ENCODE peak calls at places on chromosomes 1 and 21, in eight cellular contexts. W, U, K, S, C, I, P and H are unnamed samples.

GRCh38 chr1:241715956-241716355 is 63.9 kb downstream of the WDR64 start:
- DNase-seq in S (no peak), C (no peak), K (no peak), I (peak), U (no peak), P (peak), W (no peak), H (no peak)

GRCh38 chr1:163084330-163084729 is 15.2 kb downstream of the RGS4 start:
- DNase-seq in K (no peak), P (peak), U (no peak), W (no peak), C (no peak), I (peak), S (no peak), H (no peak)

GRCh38 chr1:14513084-14513483 is 85.4 kb upstream of the KAZN start:
- DNase-seq in P (no peak), C (no peak), K (no peak), W (no peak), U (no peak), S (no peak), I (no peak), H (no peak)

GRCh38 chr1:161069201-161069685 is 448 bp downstream of the ARHGAP30 start:
- DNase-seq in K (no peak), U (no peak), W (no peak), C (no peak), S (no peak), I (no peak), P (no peak), H (no peak)

GRCh38 chr1:65001238-65001792 is 35.0 kb upstream of the JAK1 start:
- DNase-seq in W (peak), C (no peak), S (peak), P (peak), K (peak), I (peak), U (peak), H (no peak)

GRCh38 chr1:235938714-235939487 is 72.2 kb upstream of the LYST start:
- DNase-seq in P (no peak), S (no peak), C (no peak), W (no peak), I (no peak), U (no peak), K (no peak), H (no peak)

GRCh38 chr1:231421616-231421970 is 494 bp downstream of the EGLN1 start:
- DNase-seq in P (no peak), S (peak), U (peak), I (peak), K (peak), W (peak), C (no peak), H (no peak)

GRCh38 chr21:43925096-43925481 is 60.1 kb downstream of the AGPAT3 start:
- DNase-seq in U (no peak), P (no peak), K (no peak), I (no peak), W (no peak), C (no peak), S (peak), H (no peak)

GRCh38 chr1:32100359-32100758 is 7.5 kb upstream of the KPNA6 start:
- DNase-seq in W (no peak), S (peak), U (peak), C (no peak), I (no peak), K (no peak), P (peak), H (no peak)

GRCh38 chr1:23263380-23263887 is 46.1 kb upstream of the HTR1D start:
- DNase-seq in U (no peak), P (no peak), W (no peak), K (no peak), S (no peak), C (no peak), I (no peak), H (no peak)
- H3K4me3 ChIP-seq in U (no peak), P (no peak), W (no peak), K (no peak), S (no peak), C (no peak), I (no peak), H (no peak)

DNA sequence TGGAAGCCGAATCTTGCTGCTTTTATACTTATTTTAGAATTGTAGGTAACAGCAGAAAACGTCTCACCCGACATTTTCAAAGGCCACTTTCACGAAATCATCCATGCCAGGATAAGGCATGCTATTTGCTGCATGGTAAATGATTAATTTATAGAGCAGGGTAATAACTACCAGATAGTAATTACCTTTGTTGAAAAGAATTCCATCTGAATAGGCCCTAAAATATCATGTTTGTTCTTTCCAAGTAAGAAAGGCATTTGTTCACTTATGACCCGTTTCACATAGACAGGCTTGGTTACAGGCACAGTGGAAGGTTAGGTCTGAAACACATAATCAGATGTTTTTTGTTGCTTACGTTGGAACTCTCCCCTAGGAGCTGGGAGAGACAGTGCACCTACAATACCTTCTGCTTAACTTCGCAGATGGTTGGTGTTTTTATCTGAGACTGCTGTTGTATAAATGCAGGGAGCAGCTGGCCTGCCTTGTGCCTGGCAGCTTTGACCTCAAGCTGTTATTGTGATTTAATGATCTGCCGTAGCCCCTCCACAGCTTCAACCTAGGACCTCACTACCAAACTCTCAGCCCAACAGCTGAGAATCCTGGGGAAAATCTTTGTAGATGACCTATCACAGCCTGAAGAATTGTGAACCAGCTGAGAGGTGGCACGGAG is 1.6 kb downstream of the SLC44A3 start:
- DNase-seq in I (no peak), W (no peak), S (no peak), K (no peak), U (no peak), C (no peak), P (no peak), H (no peak)
- H3K4me3 ChIP-seq in I (no peak), W (no peak), S (no peak), K (no peak), U (no peak), C (no peak), P (no peak), H (no peak)

GRCh38 chr1:103274886-103275285 is 166.6 kb upstream of the COL11A1 start:
- DNase-seq in W (no peak), S (no peak), U (peak), P (no peak), I (peak), C (no peak), K (no peak), H (no peak)

GRCh38 chr1:103273106-103273505 is 164.8 kb upstream of the COL11A1 start:
- DNase-seq in P (no peak), W (no peak), U (no peak), C (no peak), S (no peak), I (no peak), K (no peak), H (no peak)

DNA sequence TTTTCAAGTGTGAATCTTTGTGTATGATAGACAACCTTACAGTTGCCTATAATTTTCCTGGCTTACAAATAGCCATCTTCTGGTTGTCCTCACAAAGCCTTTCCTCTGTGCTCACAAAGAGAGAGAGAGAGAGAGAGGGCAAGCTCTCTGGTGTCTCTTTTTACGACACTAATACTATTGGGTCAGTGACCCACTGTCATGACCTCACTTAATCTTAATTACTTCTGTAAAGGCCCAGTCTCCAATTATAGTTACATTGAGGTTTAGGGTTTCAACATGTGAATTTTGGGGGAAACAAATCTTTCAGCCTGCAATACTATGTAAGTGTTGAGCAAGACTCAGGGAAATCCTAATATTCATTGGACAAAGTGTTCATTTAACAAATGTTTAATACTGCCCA is 167.4 kb upstream of the COL11A1 start:
- DNase-seq in P (peak), I (peak), S (no peak), W (no peak), C (no peak), K (no peak), U (no peak), H (no peak)
- H3K4me3 ChIP-seq in P (no peak), I (no peak), S (no peak), W (no peak), C (no peak), K (no peak), U (no peak), H (no peak)

DNA sequence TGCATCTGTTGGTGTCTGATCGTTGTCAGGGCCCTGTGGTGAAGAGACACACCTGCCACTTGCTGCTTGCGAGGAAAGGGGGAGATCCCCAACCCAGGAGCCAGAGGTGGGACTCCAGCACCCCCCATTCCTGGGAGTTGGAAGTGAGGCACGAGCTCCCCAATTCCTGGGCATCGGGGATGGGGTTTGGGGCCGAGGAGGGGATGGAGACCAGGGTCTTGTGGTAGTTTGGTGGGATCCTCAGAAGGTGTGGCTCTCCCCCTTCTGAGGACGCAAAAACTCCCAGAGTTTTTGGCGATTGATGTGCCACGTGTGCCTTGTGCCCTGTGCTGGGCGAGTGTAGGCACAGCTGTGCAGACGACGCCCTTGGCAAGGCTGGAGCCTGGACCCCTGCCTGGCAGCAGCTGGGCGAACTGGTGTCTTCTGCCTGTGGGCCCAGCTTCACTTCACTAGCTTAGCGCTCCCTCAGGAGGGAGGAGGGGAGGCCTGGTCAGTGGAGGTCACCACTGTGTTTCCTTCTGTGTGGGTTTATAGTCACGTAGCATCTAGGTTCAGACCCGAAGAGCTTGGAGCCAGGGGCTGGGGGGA is 2.6 kb downstream of the GUK1 start:
- DNase-seq in K (no peak), P (no peak), U (no peak), S (no peak), C (no peak), I (no peak), W (no peak), H (no peak)
- H3K4me3 ChIP-seq in K (no peak), P (no peak), U (no peak), S (peak), C (no peak), I (peak), W (no peak), H (no peak)

GRCh38 chr21:32410916-32411315 is 1.6 kb upstream of the EVA1C start:
- DNase-seq in W (no peak), P (no peak), S (no peak), K (no peak), C (no peak), U (no peak), I (no peak), H (no peak)
- H3K4me3 ChIP-seq in W (no peak), P (peak), S (peak), K (peak), C (no peak), U (no peak), I (peak), H (peak)

GRCh38 chr1:112960381-112960780 is 4.4 kb upstream of the SLC16A1 start:
- DNase-seq in K (no peak), W (no peak), U (no peak), P (no peak), S (no peak), I (no peak), C (no peak), H (no peak)
- H3K4me3 ChIP-seq in K (no peak), W (no peak), U (no peak), P (no peak), S (no peak), I (no peak), C (no peak), H (no peak)